ENCODE peak calls at places on chromosomes 11 and 22, in ten cellular contexts. A is neural progenitor cell, H is colonic mucosa, Q is uterus, G is tibial nerve, R is vagina, W is RWPE2, L is heart right ventricle, Y is astrocyte of the cerebellum, V is endodermal cell. C is an unnamed sample.

GRCh38 chr22:40709752-40710413 is 30.6 kb downstream of the MCHR1 start:
- DNase-seq in A (no peak), H (no peak), Q (peak), G (no peak), R (no peak), W (no peak), L (peak), Y (no peak), V (peak), C (peak)

GRCh38 chr11:69560141-69560790 is 78.8 kb downstream of the LINC01488 start:
- DNase-seq in A (no peak), H (no peak), Q (no peak), G (no peak), R (no peak), W (no peak), L (no peak), Y (no peak), V (no peak), C (no peak)

GRCh38 chr22:21641795-21642583 is at the start of gene SDF2L1:
- DNase-seq in A (peak), H (peak), Q (peak), G (peak), R (no peak), W (peak), L (peak), Y (peak), V (peak), C (peak)

GRCh38 chr11:122697636-122698167 is 42.2 kb downstream of the UBASH3B start:
- DNase-seq in A (no peak), H (no peak), Q (no peak), G (no peak), R (no peak), W (no peak), L (no peak), Y (no peak), V (no peak), C (peak)

GRCh38 chr11:85949798-85950197 is 94.6 kb downstream of the CCDC83 start:
- DNase-seq in A (no peak), H (no peak), Q (no peak), G (no peak), R (no peak), W (no peak), L (no peak), Y (no peak), V (no peak), C (no peak)

GRCh38 chr11:6604081-6604626 is 580 bp downstream of the ILK start:
- DNase-seq in A (peak), H (peak), Q (peak), G (peak), R (no peak), W (peak), L (no peak), Y (peak), V (peak), C (peak)

GRCh38 chr22:48365386-48365785 is 1462.3 kb downstream of the BRD1 start:
- DNase-seq in A (no peak), H (no peak), Q (no peak), G (no peak), R (no peak), W (no peak), L (no peak), Y (no peak), V (no peak), C (no peak)

GRCh38 chr22:43537019-43537585 is 125.3 kb downstream of the MPPED1 start:
- DNase-seq in A (no peak), H (no peak), Q (no peak), G (no peak), R (no peak), W (no peak), L (no peak), Y (no peak), V (no peak), C (no peak)

GRCh38 chr11:3905080-3905953 is 49.9 kb downstream of the STIM1 start:
- DNase-seq in A (peak), H (peak), Q (no peak), G (no peak), R (no peak), W (peak), L (no peak), Y (no peak), V (no peak), C (peak)

GRCh38 chr11:33827206-33827605 is 52.9 kb upstream of the FBXO3 start:
- DNase-seq in A (no peak), H (no peak), Q (no peak), G (no peak), R (no peak), W (no peak), L (no peak), Y (no peak), V (no peak), C (no peak)

GRCh38 chr11:64224891-64225607 is 937 bp downstream of the TRPT1 start:
- DNase-seq in A (peak), H (no peak), Q (no peak), G (no peak), R (no peak), W (no peak), L (no peak), Y (no peak), V (peak), C (no peak)

GRCh38 chr11:61477734-61478148 is 30.8 kb upstream of the LRRC10B start:
- DNase-seq in A (peak), H (peak), Q (peak), G (peak), R (no peak), W (no peak), L (peak), Y (no peak), V (peak), C (peak)

GRCh38 chr22:17920145-17920605 is 104.2 kb downstream of the MICAL3 start:
- DNase-seq in A (peak), H (peak), Q (peak), G (no peak), R (no peak), W (no peak), L (peak), Y (no peak), V (peak), C (peak)

GRCh38 chr11:119560291-119560690 is 137.3 kb upstream of the THY1 start:
- DNase-seq in A (no peak), H (no peak), Q (no peak), G (no peak), R (no peak), W (no peak), L (no peak), Y (no peak), V (peak), C (no peak)

GRCh38 chr11:122414406-122415018 is 241.0 kb upstream of the UBASH3B start:
- DNase-seq in A (no peak), H (no peak), Q (no peak), G (no peak), R (no peak), W (no peak), L (no peak), Y (no peak), V (no peak), C (no peak)

GRCh38 chr11:113587318-113587739 is 112.1 kb upstream of the DRD2 start:
- DNase-seq in A (no peak), H (no peak), Q (no peak), G (no peak), R (no peak), W (no peak), L (no peak), Y (no peak), V (peak), C (no peak)

GRCh38 chr22:42283288-42284229 is 13.1 kb upstream of the TCF20 start:
- DNase-seq in A (peak), H (no peak), Q (peak), G (no peak), R (no peak), W (peak), L (no peak), Y (no peak), V (peak), C (no peak)

GRCh38 chr11:69067200-69067599 is 18.5 kb downstream of the TPCN2 start:
- DNase-seq in A (no peak), H (no peak), Q (no peak), G (no peak), R (no peak), W (no peak), L (no peak), Y (no peak), V (no peak), C (no peak)

GRCh38 chr11:83691387-83692088 is 405.4 kb upstream of the CCDC90B start:
- DNase-seq in A (no peak), H (no peak), Q (peak), G (no peak), R (no peak), W (no peak), L (no peak), Y (peak), V (no peak), C (peak)

GRCh38 chr11:19091366-19091765 is 25.6 kb upstream of the ZDHHC13 start:
- DNase-seq in A (no peak), H (no peak), Q (no peak), G (no peak), R (no peak), W (no peak), L (no peak), Y (no peak), V (peak), C (no peak)

GRCh38 chr11:122167100-122167499 is 51.1 kb upstream of the BLID start:
- DNase-seq in A (no peak), H (no peak), Q (no peak), G (no peak), R (no peak), W (no peak), L (no peak), Y (peak), V (no peak), C (peak)

GRCh38 chr22:35172452-35172851 is 84.8 kb upstream of the HMGXB4 start:
- DNase-seq in A (no peak), H (no peak), Q (no peak), G (no peak), R (no peak), W (no peak), L (no peak), Y (no peak), V (no peak), C (no peak)

GRCh38 chr11:121887564-121887963 is 228.5 kb downstream of the BLID start:
- DNase-seq in A (no peak), H (no peak), Q (no peak), G (no peak), R (no peak), W (no peak), L (no peak), Y (no peak), V (no peak), C (no peak)

GRCh38 chr11:68541983-68542382 is 81.4 kb downstream of the PPP6R3 start:
- DNase-seq in A (no peak), H (no peak), Q (no peak), G (no peak), R (no peak), W (no peak), L (no peak), Y (no peak), V (no peak), C (no peak)

GRCh38 chr22:33867118-33867863 is 53.0 kb downstream of the LARGE1 start:
- DNase-seq in A (no peak), H (peak), Q (peak), G (no peak), R (no peak), W (no peak), L (no peak), Y (no peak), V (no peak), C (peak)

GRCh38 chr22:35456757-35457156 is 56.8 kb downstream of the MCM5 start:
- DNase-seq in A (no peak), H (no peak), Q (no peak), G (no peak), R (no peak), W (no peak), L (no peak), Y (no peak), V (no peak), C (no peak)

GRCh38 chr11:111707039-111707690 is 59.0 kb downstream of the PPP2R1B start:
- DNase-seq in A (no peak), H (peak), Q (peak), G (no peak), R (no peak), W (no peak), L (peak), Y (peak), V (no peak), C (peak)

GRCh38 chr11:35318309-35318708 is 101.0 kb downstream of the SLC1A2 start:
- DNase-seq in A (no peak), H (no peak), Q (no peak), G (no peak), R (no peak), W (no peak), L (no peak), Y (no peak), V (no peak), C (no peak)

GRCh38 chr22:46352691-46353386 is 17.3 kb downstream of the TRMU start:
- DNase-seq in A (no peak), H (no peak), Q (no peak), G (no peak), R (no peak), W (no peak), L (peak), Y (no peak), V (peak), C (no peak)

GRCh38 chr11:13010737-13011342 is 1.7 kb downstream of the RASSF10 start:
- DNase-seq in A (peak), H (peak), Q (no peak), G (no peak), R (no peak), W (no peak), L (no peak), Y (no peak), V (peak), C (no peak)

GRCh38 chr11:26028294-26028954 is 303.5 kb upstream of the ANO3 start:
- DNase-seq in A (no peak), H (no peak), Q (no peak), G (no peak), R (no peak), W (no peak), L (no peak), Y (no peak), V (peak), C (peak)

GRCh38 chr11:33194455-33194854 is 33.2 kb upstream of the CSTF3 start:
- DNase-seq in A (no peak), H (no peak), Q (no peak), G (no peak), R (no peak), W (no peak), L (no peak), Y (no peak), V (no peak), C (no peak)

GRCh38 chr11:67354314-67355022 is 1.1 kb upstream of the POLD4 start:
- DNase-seq in A (peak), H (peak), Q (peak), G (no peak), R (no peak), W (peak), L (peak), Y (no peak), V (peak), C (peak)
- TF ChIP-seq CTCF in A (no peak), H (no peak), Q (no peak), G (peak), R (no peak), W (peak), L (no peak), Y (no peak), V (peak), C (peak)

DNA sequence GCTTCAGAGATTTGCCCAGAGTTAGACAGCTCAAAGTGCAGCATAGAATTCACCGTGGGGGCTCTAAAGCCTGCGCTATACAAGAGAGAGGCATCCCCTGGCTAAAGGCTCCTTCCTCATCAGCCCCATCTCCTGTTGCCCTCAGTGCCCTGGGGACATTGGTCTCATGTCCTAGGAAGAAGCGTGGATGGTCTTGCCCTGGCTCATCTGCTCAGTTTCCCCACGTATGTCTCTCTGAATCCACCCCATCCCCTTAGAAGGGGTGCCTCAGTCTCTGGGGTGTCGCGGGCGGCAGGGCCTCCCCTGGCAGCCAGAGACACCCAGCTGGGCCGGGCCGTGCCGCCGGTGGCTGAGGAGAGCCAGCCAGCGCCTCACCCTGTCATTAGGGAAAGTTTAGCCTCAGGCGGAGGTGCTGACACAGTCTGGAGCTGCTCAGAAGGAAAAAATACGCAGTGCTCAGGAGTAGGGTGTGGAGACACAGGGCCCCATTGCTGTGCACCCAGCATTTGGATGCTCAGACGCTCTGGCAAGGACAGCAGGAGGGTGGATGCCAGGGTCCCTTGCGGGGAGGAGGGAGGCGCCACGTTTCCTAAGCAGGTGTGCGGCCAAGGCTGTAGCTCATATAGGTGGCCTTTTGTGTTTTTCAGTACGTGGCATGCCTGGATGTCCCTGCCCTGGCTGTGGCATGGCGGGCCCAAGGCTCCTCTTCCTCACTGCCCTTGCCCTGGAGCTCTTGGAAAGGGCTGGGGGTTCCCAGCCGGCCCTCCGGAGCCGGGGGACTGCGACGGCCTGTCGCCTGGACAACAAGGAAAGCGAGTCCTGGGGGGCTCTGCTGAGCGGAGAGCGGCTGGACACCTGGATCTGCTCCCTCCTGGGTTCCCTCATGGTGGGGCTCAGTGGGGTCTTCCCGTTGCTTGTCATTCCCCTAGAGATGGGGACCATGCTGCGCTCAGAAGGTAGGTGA is 1.3 kb downstream of the SLC39A13 start:
- DNase-seq in A (peak), H (no peak), Q (no peak), G (no peak), R (no peak), W (no peak), L (no peak), Y (no peak), V (peak), C (peak)
- H3K4me3 ChIP-seq in A (peak), H (peak), Q (peak), G (peak), R (peak), W (peak), L (peak), Y (peak), V (peak), C (peak)

GRCh38 chr11:20874358-20874757 is 205.0 kb downstream of the NELL1 start:
- DNase-seq in A (no peak), H (no peak), Q (no peak), G (no peak), R (no peak), W (no peak), L (no peak), Y (no peak), V (no peak), C (no peak)
- TF ChIP-seq CTCF in A (peak), H (no peak), Q (no peak), G (no peak), R (no peak), W (no peak), L (no peak), Y (no peak), V (peak), C (no peak)

GRCh38 chr11:1335811-1336761 is 26.7 kb upstream of the TOLLIP start:
- DNase-seq in A (peak), H (peak), Q (peak), G (peak), R (no peak), W (no peak), L (peak), Y (no peak), V (peak), C (peak)

GRCh38 chr11:1338201-1339065 is 29.0 kb upstream of the TOLLIP start:
- DNase-seq in A (no peak), H (peak), Q (peak), G (no peak), R (peak), W (no peak), L (no peak), Y (no peak), V (no peak), C (no peak)

GRCh38 chr11:1335264-1335810 is 25.9 kb upstream of the TOLLIP start:
- DNase-seq in A (no peak), H (no peak), Q (no peak), G (no peak), R (no peak), W (no peak), L (no peak), Y (no peak), V (no peak), C (no peak)

GRCh38 chr11:1337647-1338007 is 28.2 kb upstream of the TOLLIP start:
- DNase-seq in A (no peak), H (peak), Q (no peak), G (no peak), R (no peak), W (no peak), L (no peak), Y (no peak), V (no peak), C (no peak)

DNA sequence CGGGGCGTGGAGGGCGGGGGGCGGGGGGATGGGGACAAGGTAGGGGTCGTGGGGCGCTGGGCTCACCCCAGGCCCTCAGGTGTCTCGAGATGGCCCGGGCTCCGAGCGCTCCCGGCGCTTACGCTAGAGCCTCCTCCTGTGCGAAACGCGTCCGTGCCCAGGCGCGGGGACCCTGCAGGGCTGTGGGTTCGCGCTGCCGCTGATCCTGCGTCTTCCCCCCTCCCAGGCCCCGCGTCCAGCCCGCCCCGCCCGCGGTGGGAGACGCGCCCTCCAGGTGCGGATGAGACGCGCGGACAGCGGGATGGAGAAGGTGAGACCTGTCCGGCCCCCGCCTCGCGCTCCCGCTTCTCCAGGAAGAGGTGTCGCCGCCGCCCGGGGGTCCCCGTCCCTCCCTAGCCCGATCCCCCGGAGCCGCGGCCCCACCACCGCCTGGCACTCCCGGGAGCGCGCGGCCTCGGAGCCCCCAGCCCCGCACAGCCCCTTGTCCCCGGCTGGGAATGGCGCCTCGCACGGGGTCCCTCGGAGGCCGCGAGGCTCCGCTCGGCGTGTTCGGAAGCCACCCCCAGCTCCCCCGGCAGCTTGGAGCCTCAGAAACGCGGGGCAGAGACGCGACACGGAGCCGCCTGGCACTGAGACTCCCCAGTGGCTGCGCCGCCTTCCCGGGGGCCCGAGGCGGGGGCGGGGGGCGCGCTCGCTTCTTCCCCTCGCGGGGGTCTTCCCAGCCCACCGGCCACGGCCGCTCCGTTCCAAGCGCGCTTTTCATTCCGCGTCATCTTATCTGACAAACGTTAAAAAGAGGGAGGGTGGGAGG is 27.6 kb upstream of the TOLLIP start:
- DNase-seq in A (peak), H (peak), Q (peak), G (no peak), R (no peak), W (no peak), L (peak), Y (no peak), V (peak), C (no peak)
- H3K4me3 ChIP-seq in A (peak), H (peak), Q (peak), G (peak), R (peak), W (peak), L (peak), Y (no peak), V (no peak), C (no peak)

GRCh38 chr22:38103641-38104040 is 6.8 kb downstream of the BAIAP2L2 start:
- DNase-seq in A (no peak), H (no peak), Q (no peak), G (no peak), R (no peak), W (no peak), L (no peak), Y (no peak), V (no peak), C (no peak)

GRCh38 chr22:38108561-38109319 is 1.7 kb downstream of the BAIAP2L2 start:
- DNase-seq in A (no peak), H (peak), Q (no peak), G (no peak), R (no peak), W (no peak), L (no peak), Y (no peak), V (no peak), C (no peak)

GRCh38 chr22:38106814-38107578 is 3.5 kb downstream of the BAIAP2L2 start:
- DNase-seq in A (no peak), H (no peak), Q (no peak), G (no peak), R (no peak), W (no peak), L (no peak), Y (no peak), V (no peak), C (no peak)

GRCh38 chr22:38107692-38108515 is 2.6 kb downstream of the BAIAP2L2 start:
- DNase-seq in A (no peak), H (peak), Q (no peak), G (no peak), R (no peak), W (no peak), L (no peak), Y (no peak), V (no peak), C (no peak)

GRCh38 chr22:38104084-38104483 is 6.4 kb downstream of the BAIAP2L2 start:
- DNase-seq in A (peak), H (no peak), Q (no peak), G (no peak), R (no peak), W (peak), L (no peak), Y (no peak), V (peak), C (peak)
- TF ChIP-seq CTCF in A (peak), H (no peak), Q (no peak), G (peak), R (no peak), W (no peak), L (no peak), Y (peak), V (peak), C (peak)

C was measured in fibroblast of the aortic adventitia.